ENCODE peak calls at places on chromosomes 5 and 9, in nine cellular contexts. P is sigmoid colon, F is SK-N-SH, Z is breast epithelium, Y is stomach, E is GM23338, V is Panc1, O is HCT116, N is spleen. U is an unnamed sample. For H3K4me1, the result is how much of the 10 kb centered on the place peaks cover.

GRCh38 chr9:134136997-134137302 is 1.1 kb downstream of the WDR5 start:
- DNase-seq in N (no peak), F (no peak), Z (no peak), V (no peak), Y (no peak), E (peak), O (no peak), P (no peak), U (no peak)

GRCh38 chr5:179268966-179269693 is 76.1 kb downstream of the ADAMTS2 start:
- DNase-seq in O (no peak), E (no peak), Y (no peak), V (no peak), N (peak), P (no peak), F (no peak), Z (no peak), U (peak)

GRCh38 chr5:99034336-99034735 is 105.5 kb upstream of the CHD1 start:
- DNase-seq in V (no peak), Y (peak), F (no peak), Z (no peak), N (no peak), O (no peak), E (no peak), P (no peak), U (peak)

GRCh38 chr5:170297589-170298462 is at the start of gene LCP2:
- DNase-seq in O (no peak), F (no peak), E (no peak), P (peak), Y (no peak), V (no peak), N (no peak), Z (no peak), U (no peak)

GRCh38 chr5:34736445-34737119 is 80.5 kb downstream of the RAI14 start:
- DNase-seq in O (peak), Y (no peak), V (no peak), F (no peak), P (no peak), N (no peak), E (peak), Z (no peak), U (no peak)

GRCh38 chr5:99445805-99446204 is 517.0 kb upstream of the CHD1 start:
- DNase-seq in V (no peak), Y (no peak), F (no peak), E (no peak), Z (no peak), N (no peak), P (no peak), O (no peak), U (no peak)

GRCh38 chr5:138974227-138975063 is 99.3 kb upstream of the LRRTM2 start:
- DNase-seq in N (no peak), E (no peak), V (no peak), F (no peak), Y (peak), Z (no peak), P (no peak), O (no peak), U (no peak)

GRCh38 chr9:108676344-108676743 is 179.4 kb downstream of the ACTL7B start:
- DNase-seq in Z (no peak), E (peak), V (no peak), O (no peak), P (no peak), F (no peak), N (no peak), Y (no peak), U (no peak)

GRCh38 chr5:164433471-164433870 is 928.1 kb downstream of the MAT2B start:
- DNase-seq in Z (no peak), E (no peak), V (no peak), O (no peak), N (no peak), F (no peak), Y (no peak), P (no peak), U (no peak)

GRCh38 chr9:133771486-133772482 is 33.6 kb upstream of the SARDH start:
- DNase-seq in F (no peak), E (no peak), V (no peak), Y (no peak), P (peak), O (no peak), N (peak), Z (no peak), U (peak)

GRCh38 chr5:92945630-92946097 is 635.4 kb downstream of the NR2F1-AS1 start:
- DNase-seq in O (no peak), E (no peak), F (no peak), N (no peak), P (no peak), V (no peak), Z (no peak), Y (no peak), U (no peak)

GRCh38 chr5:151295801-151296477 is 7.6 kb downstream of the SLC36A3 start:
- DNase-seq in Z (no peak), V (no peak), P (no peak), O (no peak), F (no peak), Y (no peak), E (no peak), N (no peak), U (no peak)

GRCh38 chr5:151298465-151298864 is 5.1 kb downstream of the SLC36A3 start:
- DNase-seq in Z (no peak), N (no peak), F (no peak), V (no peak), P (no peak), E (no peak), O (no peak), Y (no peak), U (no peak)

GRCh38 chr5:151296478-151296830 is 7.1 kb downstream of the SLC36A3 start:
- DNase-seq in V (no peak), P (no peak), N (no peak), Z (no peak), O (no peak), Y (no peak), F (no peak), E (no peak), U (no peak)

GRCh38 chr5:151296974-151297373 is 6.6 kb downstream of the SLC36A3 start:
- DNase-seq in V (no peak), P (no peak), O (no peak), N (no peak), E (no peak), F (no peak), Z (no peak), Y (no peak), U (no peak)

DNA sequence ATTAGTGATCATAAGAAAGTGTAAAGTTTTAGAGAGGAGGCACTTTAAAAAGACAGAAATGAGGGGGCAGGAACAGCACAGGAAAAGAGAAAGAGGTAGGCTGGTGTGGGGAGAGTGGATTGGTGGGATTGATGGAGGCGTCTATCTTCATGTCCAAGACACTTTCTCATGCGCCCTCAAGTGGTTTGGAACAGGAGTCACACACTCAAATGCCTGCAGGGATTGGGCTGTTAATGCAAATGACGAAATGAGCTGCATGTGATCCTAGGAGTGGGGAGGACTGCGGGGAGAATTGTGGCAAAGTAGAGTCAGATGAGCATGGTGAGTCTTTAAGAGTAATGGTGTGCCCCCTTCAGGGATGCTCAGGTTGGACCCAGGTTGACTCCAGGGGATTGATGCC is 5.5 kb downstream of the SLC36A3 start:
- DNase-seq in Y (no peak), V (peak), Z (no peak), N (no peak), E (peak), O (peak), P (no peak), F (peak), U (no peak)
- TF ChIP-seq CTCF in Y (no peak), V (peak), Z (no peak), N (peak), E (peak), O (peak), P (peak), F (peak), U (peak)

DNA sequence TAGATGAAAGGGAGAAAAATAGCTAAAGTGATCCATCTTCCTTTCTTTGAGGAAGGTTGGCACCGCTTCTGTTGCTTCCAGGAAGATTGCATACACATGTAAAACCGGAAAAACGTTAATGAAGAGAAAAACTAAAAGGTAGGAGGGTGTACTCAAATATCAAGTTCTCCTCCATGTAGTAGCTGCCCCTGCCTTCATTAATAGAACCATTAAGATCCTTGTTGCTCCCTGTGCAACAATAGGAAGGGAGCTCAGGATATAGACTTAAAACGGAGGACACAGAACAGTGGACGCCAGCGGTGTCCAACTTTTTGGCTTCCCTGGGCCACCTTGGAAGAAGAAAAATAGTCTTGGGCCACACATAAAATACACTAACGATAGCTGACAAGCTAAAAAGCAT is 118.9 kb downstream of the TMEM174 start:
- DNase-seq in N (no peak), V (no peak), E (no peak), Y (no peak), O (no peak), Z (no peak), F (no peak), P (no peak), U (no peak)
- H3K4me1 ChIP-seq in N (under half), V (under half), E (under half), Y (under half), O (under half), Z (under half), F (under half), P (under half), U (under half)

DNA sequence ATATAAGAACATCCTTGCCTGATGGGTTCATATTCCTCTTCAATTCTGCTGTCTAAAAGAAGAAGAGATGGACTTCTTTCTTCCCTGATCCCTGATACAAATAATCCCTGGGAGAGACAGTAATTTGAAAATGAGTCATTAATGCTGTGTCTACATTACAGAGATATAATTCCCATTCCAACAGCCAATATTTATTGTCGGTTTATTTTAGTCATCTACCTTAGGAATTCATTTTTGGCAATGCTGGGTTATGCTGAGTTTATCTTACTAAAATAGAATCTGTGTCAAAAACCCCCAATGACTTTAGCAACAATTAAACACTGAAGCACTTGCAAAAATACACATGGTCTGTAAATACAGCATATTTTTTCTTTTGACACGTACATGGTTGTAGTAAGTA is 23.9 kb downstream of the ZNF474 start:
- DNase-seq in Y (no peak), F (no peak), P (no peak), Z (no peak), V (no peak), N (no peak), E (no peak), O (no peak), U (no peak)
- TF ChIP-seq POLR2AphosphoS5 in Y (peak), F (peak), P (no peak), Z (no peak), V (no peak), N (no peak), E (no peak), O (no peak), U (no peak)

GRCh38 chr5:56259002-56259511 is 25.9 kb upstream of the ANKRD55 start:
- DNase-seq in N (no peak), Z (no peak), E (no peak), V (no peak), Y (no peak), P (no peak), F (no peak), O (no peak), U (no peak)

GRCh38 chr5:56270058-56270457 is 36.9 kb upstream of the ANKRD55 start:
- DNase-seq in O (no peak), N (no peak), Z (no peak), V (no peak), F (peak), P (no peak), Y (no peak), E (no peak), U (no peak)

GRCh38 chr5:56262269-56262668 is 29.1 kb upstream of the ANKRD55 start:
- DNase-seq in F (no peak), E (no peak), Z (no peak), V (no peak), N (no peak), Y (no peak), P (no peak), O (no peak), U (no peak)

GRCh38 chr5:56269216-56269927 is 36.2 kb upstream of the ANKRD55 start:
- DNase-seq in Y (no peak), O (peak), F (peak), E (peak), Z (no peak), V (no peak), P (no peak), N (no peak), U (no peak)

DNA sequence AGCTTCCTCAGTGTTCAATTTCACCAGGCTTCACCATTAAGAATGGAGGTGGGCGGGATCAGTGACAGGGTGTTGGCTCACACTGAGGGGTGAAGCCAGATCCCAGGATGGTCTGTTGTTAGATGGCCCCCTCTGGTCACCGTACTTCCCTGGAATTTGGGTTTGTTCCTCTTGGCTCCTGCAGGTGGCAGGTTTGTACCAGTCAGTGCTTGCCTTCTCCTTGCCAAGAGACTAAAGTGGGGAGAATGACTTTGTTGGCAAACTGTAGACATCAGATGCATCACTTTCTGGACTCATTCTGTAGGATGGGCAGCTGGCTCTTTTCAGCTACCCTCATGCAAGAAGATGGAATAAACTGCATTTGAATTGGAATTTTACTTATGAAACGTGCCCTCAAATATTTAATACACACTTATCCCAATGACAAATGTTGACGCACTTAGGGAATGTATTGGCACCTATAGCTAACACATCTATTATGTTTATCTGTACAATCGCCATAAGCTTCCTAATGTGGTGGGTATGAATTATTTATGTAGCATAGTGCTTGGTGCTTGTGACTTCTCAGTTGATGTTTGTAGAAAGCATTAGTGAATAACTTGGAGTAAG is 31.4 kb upstream of the ANKRD55 start:
- DNase-seq in N (no peak), P (no peak), V (no peak), Z (no peak), E (peak), F (peak), Y (peak), O (peak), U (no peak)
- TF ChIP-seq CTCF in N (peak), P (peak), V (peak), Z (peak), E (peak), F (peak), Y (peak), O (peak), U (peak)

DNA sequence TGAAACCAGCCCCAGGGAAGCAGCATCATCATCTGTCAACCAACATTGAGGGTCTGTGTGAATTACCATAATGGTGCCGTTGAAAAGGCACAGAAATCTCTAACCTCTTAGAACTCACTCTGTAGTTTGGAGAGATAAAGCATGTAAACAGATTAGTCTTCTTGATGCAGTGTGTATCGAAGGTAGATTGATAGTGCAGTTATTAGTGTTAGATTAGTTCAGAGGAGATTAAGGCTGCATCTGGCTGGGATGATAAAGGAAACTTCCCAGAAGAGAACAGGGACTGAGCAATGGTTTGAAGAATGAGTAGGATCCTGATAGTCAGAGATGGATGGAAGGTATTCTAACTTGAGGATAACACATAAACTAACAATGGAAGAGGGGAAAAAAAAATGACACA is 651.5 kb downstream of the TLE1 start:
- DNase-seq in P (no peak), E (no peak), N (no peak), O (no peak), F (no peak), V (no peak), Z (no peak), Y (no peak), U (no peak)
- H3K4me1 ChIP-seq in P (under half), E (under half), N (under half), O (under half), F (under half), V (under half), Z (under half), Y (under half), U (under half)

GRCh38 chr5:14809369-14810144 is 62.0 kb downstream of the ANKH start:
- DNase-seq in Y (peak), E (no peak), O (peak), P (peak), F (no peak), N (peak), Z (peak), V (peak), U (peak)

GRCh38 chr5:14810282-14810681 is 61.3 kb downstream of the ANKH start:
- DNase-seq in E (no peak), O (no peak), Y (no peak), Z (no peak), V (no peak), F (no peak), P (no peak), N (no peak), U (no peak)

GRCh38 chr5:14813747-14814146 is 57.8 kb downstream of the ANKH start:
- DNase-seq in P (no peak), V (no peak), Z (no peak), E (no peak), F (no peak), N (no peak), O (no peak), Y (no peak), U (no peak)

GRCh38 chr5:14812166-14812565 is 59.4 kb downstream of the ANKH start:
- DNase-seq in V (no peak), Y (no peak), F (no peak), O (no peak), Z (no peak), P (no peak), N (no peak), E (no peak), U (no peak)

DNA sequence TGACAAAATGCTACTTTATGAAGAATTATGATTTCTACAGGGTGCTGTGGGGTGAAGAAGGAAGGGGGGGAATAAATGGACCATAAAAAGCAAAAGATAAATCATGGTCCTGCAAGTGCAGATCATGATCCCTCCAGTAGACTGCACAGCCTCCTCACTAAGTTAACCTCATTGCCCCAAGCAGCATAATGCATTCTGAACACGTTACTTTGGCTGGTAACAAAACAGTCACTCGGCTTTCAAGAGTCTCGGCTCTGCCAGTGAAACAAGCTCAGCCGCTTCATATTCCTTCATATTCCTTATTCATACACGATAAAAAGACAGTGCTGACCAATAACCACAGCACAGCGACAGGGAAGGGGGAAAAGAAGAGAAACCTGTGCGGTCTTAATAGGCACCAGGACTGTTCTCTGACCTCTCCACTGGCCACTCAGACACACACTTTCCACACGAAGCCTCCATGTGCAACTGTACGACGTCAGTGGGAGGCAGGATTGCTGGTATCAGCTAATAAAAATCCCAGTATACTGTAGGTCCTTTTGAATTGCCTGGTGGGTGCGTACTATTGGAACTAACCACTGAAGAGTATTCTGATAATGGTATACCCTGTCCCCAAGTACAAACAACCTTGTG is 60.5 kb downstream of the ANKH start:
- DNase-seq in V (no peak), P (no peak), F (no peak), Y (no peak), O (no peak), Z (no peak), N (no peak), E (no peak), U (no peak)
- TF ChIP-seq POLR2AphosphoS5 in V (no peak), P (no peak), F (no peak), Y (no peak), O (no peak), Z (no peak), N (no peak), E (no peak), U (no peak)

DNA sequence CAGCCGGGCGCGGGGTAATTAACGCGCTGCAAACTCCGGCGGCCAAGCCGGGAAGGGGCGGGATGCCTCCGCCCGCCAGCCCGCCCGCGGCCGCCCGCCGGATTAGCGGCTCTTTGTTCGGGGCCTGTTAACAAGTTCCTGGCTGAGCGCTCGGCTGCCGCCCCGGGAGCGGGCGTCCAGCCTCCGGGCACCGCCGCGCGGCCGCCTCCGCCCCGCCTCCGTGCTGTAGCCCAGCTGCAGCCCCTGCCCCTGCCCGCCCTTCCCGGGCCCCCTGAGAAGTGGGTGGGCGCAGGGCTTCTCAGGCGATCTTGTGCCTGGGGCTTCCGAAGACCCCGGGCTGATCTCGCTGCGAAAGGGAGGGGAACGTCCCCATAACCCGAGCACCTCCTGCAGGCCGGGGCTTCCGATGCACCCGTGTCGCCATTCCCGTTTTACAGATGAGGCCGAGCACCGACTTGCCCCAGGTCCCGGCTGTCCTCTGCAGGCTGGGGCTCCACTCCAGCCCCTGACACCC is 7.6 kb downstream of the UNC5A start:
- DNase-seq in E (peak), Z (no peak), N (no peak), O (no peak), V (no peak), Y (no peak), P (no peak), F (peak), U (no peak)
- TF ChIP-seq CTCF in E (peak), Z (no peak), N (no peak), O (no peak), V (peak), Y (no peak), P (no peak), F (peak), U (no peak)